ENCODE peak calls at places on chromosome 3, in ten cellular contexts. N is sigmoid colon; X is kidney; P is GM12864; B is brain microvascular endothelial cell; Z is K562; S is suprapubic skin; D is CD8-positive, alpha-beta T cell; R is BJ; F is WTC11. W is an unnamed sample.

GRCh38 chr3:168671091-168671490 is 575.4 kb upstream of the GOLIM4 start:
- DNase-seq in N (no peak), X (no peak), P (no peak), B (no peak), Z (no peak), S (no peak), D (no peak), R (no peak), F (no peak), W (no peak)

GRCh38 chr3:61997112-61997511 is 376.2 kb downstream of the FEZF2 start:
- DNase-seq in N (no peak), X (no peak), P (no peak), B (no peak), Z (no peak), S (no peak), D (no peak), R (no peak), F (no peak), W (no peak)

GRCh38 chr3:190616627-190617026 is 102.7 kb downstream of the IL1RAP start:
- DNase-seq in N (no peak), X (no peak), P (no peak), B (no peak), Z (no peak), S (no peak), D (no peak), R (no peak), F (no peak), W (no peak)

GRCh38 chr3:177928156-177928555 is 608.1 kb upstream of the KCNMB2 start:
- DNase-seq in N (no peak), X (no peak), P (no peak), B (no peak), Z (no peak), S (no peak), D (no peak), R (no peak), F (no peak), W (no peak)

GRCh38 chr3:134885877-134886621 is 91.0 kb downstream of the EPHB1 start:
- DNase-seq in N (no peak), X (no peak), P (peak), B (no peak), Z (no peak), S (peak), D (no peak), R (peak), F (no peak), W (peak)

GRCh38 chr3:184807549-184807948 is 4.4 kb upstream of the VPS8 start:
- DNase-seq in N (no peak), X (no peak), P (no peak), B (no peak), Z (no peak), S (no peak), D (no peak), R (no peak), F (no peak), W (no peak)

GRCh38 chr3:27591811-27592210 is 107.6 kb upstream of the SLC4A7 start:
- DNase-seq in N (no peak), X (no peak), P (no peak), B (no peak), Z (no peak), S (no peak), D (no peak), R (no peak), F (no peak), W (peak)

GRCh38 chr3:170044795-170045244 is 7.0 kb downstream of the GPR160 start:
- DNase-seq in N (no peak), X (no peak), P (peak), B (no peak), Z (no peak), S (no peak), D (no peak), R (no peak), F (no peak), W (no peak)

GRCh38 chr3:71398157-71398836 is 185.2 kb downstream of the FOXP1 start:
- DNase-seq in N (no peak), X (no peak), P (no peak), B (no peak), Z (no peak), S (no peak), D (no peak), R (no peak), F (no peak), W (no peak)

DNA sequence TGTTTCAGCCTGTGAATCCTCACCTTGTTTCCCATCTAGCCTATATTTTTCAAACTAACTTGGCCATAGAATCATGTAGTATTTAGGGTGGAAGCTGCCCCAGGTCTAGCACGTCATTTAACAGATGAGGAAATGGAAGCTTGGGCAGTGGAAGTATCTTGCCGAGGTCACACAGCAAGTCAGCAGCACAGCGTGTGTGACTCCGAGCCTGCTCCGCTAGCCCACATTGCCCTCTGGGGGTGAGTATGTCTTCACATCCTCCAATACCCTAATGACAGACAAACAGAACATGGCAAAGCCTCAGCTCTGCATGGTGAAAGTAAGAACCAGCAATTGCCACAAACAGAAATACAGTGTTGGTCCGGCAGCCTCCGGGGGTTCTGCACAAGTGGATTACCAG is 2.2 kb upstream of the CCR5 start:
- DNase-seq in N (peak), X (peak), P (peak), B (no peak), Z (no peak), S (no peak), D (peak), R (no peak), F (peak), W (peak)
- TF ChIP-seq CTCF in N (no peak), X (peak), P (peak), B (peak), Z (peak), S (no peak), D (peak), R (no peak), F (no peak), W (peak)

GRCh38 chr3:36704280-36704679 is 60.1 kb downstream of the DCLK3 start:
- DNase-seq in N (no peak), X (no peak), P (no peak), B (no peak), Z (no peak), S (no peak), D (no peak), R (no peak), F (no peak), W (no peak)

GRCh38 chr3:36700537-36701248 is 63.7 kb downstream of the DCLK3 start:
- DNase-seq in N (no peak), X (no peak), P (no peak), B (peak), Z (peak), S (no peak), D (no peak), R (no peak), F (peak), W (peak)

GRCh38 chr3:36698314-36698713 is 66.0 kb downstream of the DCLK3 start:
- DNase-seq in N (no peak), X (no peak), P (no peak), B (no peak), Z (no peak), S (no peak), D (no peak), R (no peak), F (no peak), W (no peak)

GRCh38 chr3:36701903-36702374 is 62.4 kb downstream of the DCLK3 start:
- DNase-seq in N (no peak), X (no peak), P (no peak), B (peak), Z (no peak), S (no peak), D (no peak), R (peak), F (no peak), W (no peak)

DNA sequence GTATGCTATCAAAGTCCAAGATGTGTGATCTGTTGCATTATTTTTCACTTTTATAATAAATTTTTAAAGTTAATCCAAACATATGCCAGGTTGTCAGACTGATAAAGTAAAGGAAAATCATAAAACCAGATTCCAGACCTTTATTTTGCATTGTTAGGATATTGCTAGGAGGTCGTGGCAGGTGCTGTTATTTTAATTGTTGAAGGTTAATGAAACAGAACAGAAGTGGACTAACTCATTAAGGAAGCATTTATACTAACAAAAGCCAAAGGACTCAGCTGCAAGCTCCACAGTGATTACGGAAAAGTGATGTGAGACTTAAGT is 63.1 kb downstream of the DCLK3 start:
- DNase-seq in N (no peak), X (no peak), P (no peak), B (no peak), Z (no peak), S (no peak), D (no peak), R (no peak), F (no peak), W (no peak)
- TF ChIP-seq CTCF in N (no peak), X (no peak), P (no peak), B (no peak), Z (no peak), S (no peak), D (no peak), R (no peak), F (no peak), W (no peak)

GRCh38 chr3:129162729-129163579 is 2.1 kb upstream of the ISY1 start:
- DNase-seq in N (no peak), X (no peak), P (no peak), B (no peak), Z (peak), S (no peak), D (no peak), R (no peak), F (no peak), W (peak)
- TF ChIP-seq CTCF in N (no peak), X (no peak), P (peak), B (peak), Z (peak), S (no peak), D (no peak), R (peak), F (no peak), W (peak)

GRCh38 chr3:31093608-31093990 is 199.1 kb upstream of the GADL1 start:
- DNase-seq in N (no peak), X (no peak), P (no peak), B (no peak), Z (no peak), S (no peak), D (no peak), R (no peak), F (no peak), W (no peak)

GRCh38 chr3:31092748-31093607 is 198.5 kb upstream of the GADL1 start:
- DNase-seq in N (no peak), X (no peak), P (no peak), B (peak), Z (no peak), S (no peak), D (no peak), R (no peak), F (no peak), W (no peak)

GRCh38 chr3:31091748-31092147 is 197.3 kb upstream of the GADL1 start:
- DNase-seq in N (no peak), X (no peak), P (no peak), B (no peak), Z (no peak), S (no peak), D (no peak), R (no peak), F (no peak), W (no peak)

GRCh38 chr3:31095254-31095653 is 200.8 kb upstream of the GADL1 start:
- DNase-seq in N (no peak), X (no peak), P (no peak), B (no peak), Z (no peak), S (no peak), D (no peak), R (no peak), F (no peak), W (no peak)

DNA sequence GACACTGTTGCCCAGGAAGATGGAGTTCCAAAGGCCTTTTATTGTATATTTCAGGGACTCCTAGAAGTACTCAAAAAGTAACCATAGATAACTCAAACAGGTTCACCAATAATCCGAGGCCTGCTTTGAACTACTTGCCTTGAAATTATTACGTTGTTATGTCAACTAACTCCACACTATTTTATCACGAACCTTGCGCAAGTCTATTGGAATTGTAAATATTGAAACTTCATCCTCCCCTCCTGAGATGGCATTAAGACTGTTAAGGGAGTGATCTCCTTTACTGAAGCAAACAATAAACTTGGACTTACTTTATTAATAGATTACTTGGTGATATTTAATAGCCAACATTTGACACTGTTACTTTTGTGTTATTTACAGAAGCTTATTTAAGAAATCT is 199.6 kb upstream of the GADL1 start:
- DNase-seq in N (no peak), X (no peak), P (no peak), B (no peak), Z (no peak), S (no peak), D (no peak), R (no peak), F (no peak), W (no peak)
- TF ChIP-seq CTCF in N (no peak), X (no peak), P (no peak), B (no peak), Z (no peak), S (no peak), D (no peak), R (no peak), F (no peak), W (no peak)

GRCh38 chr3:36815375-36815774 is 51.0 kb upstream of the DCLK3 start:
- DNase-seq in N (no peak), X (no peak), P (no peak), B (no peak), Z (no peak), S (no peak), D (no peak), R (no peak), F (no peak), W (no peak)

GRCh38 chr3:36812240-36812639 is 47.9 kb upstream of the DCLK3 start:
- DNase-seq in N (no peak), X (no peak), P (no peak), B (no peak), Z (no peak), S (no peak), D (no peak), R (no peak), F (peak), W (no peak)

GRCh38 chr3:36814071-36814717 is 49.8 kb upstream of the DCLK3 start:
- DNase-seq in N (no peak), X (no peak), P (no peak), B (no peak), Z (no peak), S (no peak), D (no peak), R (no peak), F (no peak), W (no peak)

GRCh38 chr3:36813320-36813719 is 49.0 kb upstream of the DCLK3 start:
- DNase-seq in N (no peak), X (no peak), P (no peak), B (no peak), Z (no peak), S (no peak), D (no peak), R (no peak), F (no peak), W (no peak)

DNA sequence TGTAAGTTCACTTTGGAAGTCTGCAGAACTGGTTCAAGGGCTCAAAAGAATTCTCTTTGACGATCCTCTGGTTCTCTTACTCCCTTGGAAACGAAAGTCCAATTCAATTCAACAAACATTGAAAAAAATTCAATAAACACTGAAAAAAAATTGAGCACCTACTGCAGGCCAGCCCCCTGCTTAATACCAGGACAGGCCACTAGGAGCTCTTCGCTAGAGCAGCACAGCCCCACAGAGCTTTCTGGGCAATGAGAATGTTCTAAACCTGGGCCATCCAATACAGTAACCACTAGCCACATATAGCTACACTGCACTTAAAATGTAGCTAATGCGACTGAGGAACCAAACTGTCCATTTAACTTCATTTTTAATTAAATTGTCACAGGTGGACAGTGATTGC is 50.4 kb upstream of the DCLK3 start:
- DNase-seq in N (no peak), X (no peak), P (no peak), B (no peak), Z (peak), S (no peak), D (no peak), R (no peak), F (no peak), W (no peak)
- TF ChIP-seq CTCF in N (no peak), X (no peak), P (peak), B (peak), Z (peak), S (no peak), D (no peak), R (no peak), F (peak), W (peak)